ENCODE peak calls at places on chromosome 21, in five cellular contexts. K, F, X, S and Y are unnamed samples.
A peak's percentile ranks its signal among the peaks of the same experiment; 100 is the strongest.

GRCh38 chr21:33993286-33994231 is 78.0 kb upstream of the ATP5PO start:
- DNase-seq in K (peak; percentile 48), F (no peak), X (no peak), S (peak; percentile 35), Y (no peak)

GRCh38 chr21:42839271-42840231 is 39.8 kb downstream of the WDR4 start:
- DNase-seq in K (no peak), F (no peak), X (no peak), S (no peak), Y (no peak)

GRCh38 chr21:42571391-42572150 is 57.9 kb downstream of the SLC37A1 start:
- DNase-seq in K (no peak), F (no peak), X (no peak), S (no peak), Y (no peak)

GRCh38 chr21:38126677-38127271 is 130.0 kb upstream of the KCNJ15 start:
- DNase-seq in K (peak; percentile 59), F (no peak), X (peak; percentile 25), S (peak; percentile 40), Y (peak; percentile 50)

GRCh38 chr21:17797967-17798366 is 21.2 kb downstream of the C21orf91 start:
- DNase-seq in K (no peak), F (no peak), X (no peak), S (no peak), Y (no peak)

GRCh38 chr21:42725416-42725930 is 72.1 kb downstream of the PDE9A start:
- DNase-seq in K (no peak), F (no peak), X (no peak), S (no peak), Y (no peak)

GRCh38 chr21:14685568-14685967 is 139.5 kb upstream of the SAMSN1 start:
- DNase-seq in K (no peak), F (no peak), X (no peak), S (peak; percentile 15), Y (no peak)

GRCh38 chr21:24456358-24456757 is 1150.9 kb downstream of the MRPL39 start:
- DNase-seq in K (no peak), F (no peak), X (no peak), S (no peak), Y (no peak)

GRCh38 chr21:27721675-27722074 is 754.8 kb upstream of the ADAMTS5 start:
- DNase-seq in K (no peak), F (no peak), X (no peak), S (no peak), Y (no peak)